ENCODE peak calls at places on chromosomes 2 and 18, in four cellular contexts. One of them, this sample, is unnamed.

GRCh38 chr2:33477473-33478468 is 1.3 kb downstream of the RASGRP3 start:
- DNase-seq in endothelial cell: no peak
- DNase-seq in Calu3: peak; percentile 18
- DNase-seq in fibroblast of lung: no peak
- DNase-seq in this sample: no peak

GRCh38 chr2:127047716-127048617 is 59.0 kb downstream of the BIN1 start:
- DNase-seq in endothelial cell: no peak
- DNase-seq in Calu3: no peak
- DNase-seq in fibroblast of lung: no peak
- DNase-seq in this sample: no peak

GRCh38 chr2:2506536-2506935 is 175.5 kb upstream of the MYT1L start:
- DNase-seq in Calu3: no peak
- DNase-seq in fibroblast of lung: no peak
- DNase-seq in endothelial cell: no peak
- DNase-seq in this sample: no peak

GRCh38 chr2:162706770-162707169 is 131.8 kb downstream of the KCNH7 start:
- DNase-seq in Calu3: no peak
- DNase-seq in fibroblast of lung: no peak
- DNase-seq in endothelial cell: no peak
- DNase-seq in this sample: no peak

GRCh38 chr2:3606370-3607124 is 11.6 kb downstream of the COLEC11 start:
- DNase-seq in endothelial cell: no peak
- DNase-seq in fibroblast of lung: no peak
- DNase-seq in Calu3: no peak
- DNase-seq in this sample: no peak

GRCh38 chr2:64400103-64400728 is 53.7 kb upstream of the LGALSL start:
- DNase-seq in fibroblast of lung: peak; percentile 41
- DNase-seq in endothelial cell: no peak
- DNase-seq in Calu3: no peak
- DNase-seq in this sample: no peak

GRCh38 chr2:239993291-239993690 is 31.9 kb downstream of the NDUFA10 start:
- DNase-seq in fibroblast of lung: no peak
- DNase-seq in endothelial cell: no peak
- DNase-seq in Calu3: no peak
- DNase-seq in this sample: no peak

GRCh38 chr2:230690439-230690838 is 22.2 kb upstream of the CAB39 start:
- DNase-seq in Calu3: no peak
- DNase-seq in fibroblast of lung: peak; percentile 81
- DNase-seq in endothelial cell: no peak
- DNase-seq in this sample: no peak

GRCh38 chr2:239195318-239195871 is 205.4 kb downstream of the HDAC4 start:
- DNase-seq in Calu3: no peak
- DNase-seq in fibroblast of lung: no peak
- DNase-seq in endothelial cell: no peak
- DNase-seq in this sample: peak; percentile 59

GRCh38 chr2:188404341-188405004 is 112.8 kb downstream of the GULP1 start:
- DNase-seq in Calu3: no peak
- DNase-seq in endothelial cell: no peak
- DNase-seq in fibroblast of lung: peak; percentile 8
- DNase-seq in this sample: no peak

GRCh38 chr2:188291142-188291616 is 495 bp upstream of the GULP1 start:
- DNase-seq in fibroblast of lung: peak; percentile 51
- DNase-seq in endothelial cell: peak; percentile 21
- DNase-seq in Calu3: peak; percentile 18
- DNase-seq in this sample: no peak

GRCh38 chr2:158837645-158838044 is 42.5 kb downstream of the DAPL1 start:
- DNase-seq in endothelial cell: no peak
- DNase-seq in Calu3: no peak
- DNase-seq in fibroblast of lung: no peak
- DNase-seq in this sample: no peak

GRCh38 chr2:25341031-25341727 is 546 bp downstream of the DNMT3A start:
- DNase-seq in endothelial cell: no peak
- DNase-seq in Calu3: no peak
- DNase-seq in fibroblast of lung: no peak
- DNase-seq in this sample: no peak

GRCh38 chr2:74564222-74564621 is 9.7 kb downstream of the DOK1 start:
- DNase-seq in Calu3: no peak
- DNase-seq in endothelial cell: no peak
- DNase-seq in fibroblast of lung: no peak
- DNase-seq in this sample: no peak

GRCh38 chr2:214542866-214543265 is 132.0 kb downstream of the VWC2L start:
- DNase-seq in Calu3: no peak
- DNase-seq in fibroblast of lung: no peak
- DNase-seq in endothelial cell: no peak
- DNase-seq in this sample: no peak

GRCh38 chr2:9800975-9801723 is 42.1 kb upstream of the TAF1B start:
- DNase-seq in fibroblast of lung: peak; percentile 48
- DNase-seq in Calu3: peak; percentile 44
- DNase-seq in endothelial cell: no peak
- DNase-seq in this sample: no peak

GRCh38 chr2:158045362-158045761 is 56.3 kb upstream of the UPP2 start:
- DNase-seq in Calu3: peak; percentile 18
- DNase-seq in fibroblast of lung: no peak
- DNase-seq in endothelial cell: no peak
- DNase-seq in this sample: no peak

GRCh38 chr18:74897971-74898657 is 300.4 kb downstream of the ZNF407 start:
- DNase-seq in endothelial cell: no peak
- DNase-seq in Calu3: no peak
- DNase-seq in fibroblast of lung: peak; percentile 67
- DNase-seq in this sample: no peak

GRCh38 chr18:13019301-13019700 is 28.1 kb downstream of the CEP192 start:
- DNase-seq in Calu3: no peak
- DNase-seq in fibroblast of lung: no peak
- DNase-seq in endothelial cell: no peak
- DNase-seq in this sample: no peak

GRCh38 chr18:28108254-28108653 is 68.7 kb downstream of the CDH2 start:
- DNase-seq in Calu3: no peak
- DNase-seq in endothelial cell: no peak
- DNase-seq in fibroblast of lung: no peak
- DNase-seq in this sample: no peak

GRCh38 chr18:28112056-28112470 is 64.9 kb downstream of the CDH2 start:
- DNase-seq in endothelial cell: no peak
- DNase-seq in Calu3: no peak
- DNase-seq in fibroblast of lung: peak; percentile 37
- DNase-seq in this sample: no peak

GRCh38 chr18:28110924-28111323 is 66.0 kb downstream of the CDH2 start:
- DNase-seq in Calu3: no peak
- DNase-seq in endothelial cell: no peak
- DNase-seq in fibroblast of lung: no peak
- DNase-seq in this sample: no peak

GRCh38 chr18:28109781-28110460 is 67.0 kb downstream of the CDH2 start:
- DNase-seq in fibroblast of lung: no peak
- DNase-seq in Calu3: no peak
- DNase-seq in endothelial cell: no peak
- DNase-seq in this sample: no peak

DNA sequence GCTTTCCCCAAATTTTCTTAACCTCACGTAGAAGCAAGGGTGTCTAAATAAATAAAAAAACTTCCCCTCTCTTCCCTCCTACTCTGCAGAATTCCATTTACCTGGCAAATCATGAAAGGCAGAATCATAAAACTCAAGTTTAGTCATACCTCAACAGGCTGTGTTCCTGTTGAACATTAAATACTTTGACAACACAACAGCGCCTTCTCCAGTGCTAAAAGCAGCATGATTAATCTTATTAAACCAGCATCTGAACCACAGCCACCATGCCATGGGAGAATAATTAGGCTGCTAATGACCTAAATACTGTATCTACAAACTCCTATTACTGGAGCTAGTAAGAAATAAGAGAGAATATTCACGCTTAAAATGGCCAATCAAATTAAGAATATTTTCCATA is 68.1 kb downstream of the CDH2 start:
- DNase-seq in Calu3: no peak
- DNase-seq in fibroblast of lung: no peak
- DNase-seq in endothelial cell: no peak
- DNase-seq in this sample: no peak
- TF ChIP-seq CTCF in Calu3: no peak
- TF ChIP-seq CTCF in fibroblast of lung: no peak
- TF ChIP-seq CTCF in endothelial cell: no peak
- TF ChIP-seq CTCF in this sample: no peak

GRCh38 chr2:198055726-198056125 is 251.3 kb downstream of the PLCL1 start:
- DNase-seq in endothelial cell: no peak
- DNase-seq in Calu3: no peak
- DNase-seq in fibroblast of lung: no peak
- DNase-seq in this sample: no peak

GRCh38 chr2:198053173-198053572 is 248.8 kb downstream of the PLCL1 start:
- DNase-seq in fibroblast of lung: no peak
- DNase-seq in Calu3: no peak
- DNase-seq in endothelial cell: no peak
- DNase-seq in this sample: no peak

GRCh38 chr2:198053776-198054175 is 249.4 kb downstream of the PLCL1 start:
- DNase-seq in endothelial cell: no peak
- DNase-seq in fibroblast of lung: no peak
- DNase-seq in Calu3: no peak
- DNase-seq in this sample: no peak

GRCh38 chr2:198052741-198053140 is 248.3 kb downstream of the PLCL1 start:
- DNase-seq in Calu3: no peak
- DNase-seq in endothelial cell: no peak
- DNase-seq in fibroblast of lung: no peak
- DNase-seq in this sample: no peak

DNA sequence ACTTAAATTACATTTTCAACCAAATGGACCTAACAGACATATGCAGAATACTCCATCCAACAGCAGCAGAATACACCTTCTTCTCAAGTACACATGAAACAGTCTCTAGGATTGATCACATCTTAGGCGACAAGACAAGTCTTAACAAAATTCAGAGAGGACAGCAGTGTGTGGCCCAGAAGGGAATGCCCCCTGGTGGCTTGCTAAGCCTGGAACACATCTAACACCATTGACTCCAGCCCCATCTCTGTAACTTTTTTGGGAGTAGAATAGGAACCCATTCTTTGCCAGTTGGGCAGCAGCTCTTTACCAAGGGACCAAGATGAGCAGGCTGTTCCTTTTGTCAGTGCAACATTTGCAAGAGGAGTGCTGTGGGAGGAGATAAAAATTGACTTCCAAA is 249.9 kb downstream of the PLCL1 start:
- DNase-seq in Calu3: peak; percentile 20
- DNase-seq in fibroblast of lung: peak; percentile 52
- DNase-seq in endothelial cell: peak; percentile 47
- DNase-seq in this sample: no peak
- TF ChIP-seq CTCF in Calu3: peak; percentile 44
- TF ChIP-seq CTCF in fibroblast of lung: peak; percentile 75
- TF ChIP-seq CTCF in endothelial cell: no peak
- TF ChIP-seq CTCF in this sample: peak; percentile 56

DNA sequence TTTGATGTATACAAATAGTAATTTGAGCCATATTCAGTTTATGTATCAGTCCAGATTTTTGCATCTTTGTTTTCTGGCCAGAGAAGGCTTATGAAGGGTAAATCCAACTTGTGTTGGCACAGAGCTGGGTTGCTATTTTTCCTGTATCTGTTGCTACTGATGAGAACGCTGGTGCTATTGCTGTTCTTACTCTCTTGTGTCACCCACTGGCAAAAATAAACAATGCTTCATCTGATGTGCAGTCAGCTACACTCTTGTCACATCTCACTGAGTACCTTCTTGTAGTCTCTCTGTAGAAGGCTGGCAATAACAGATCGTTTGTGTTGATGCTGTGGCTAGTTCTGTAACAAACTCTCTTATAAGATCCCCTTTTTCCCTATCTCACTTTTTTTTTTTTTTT is 323.4 kb downstream of the CDH19 start:
- DNase-seq in Calu3: no peak
- DNase-seq in endothelial cell: no peak
- DNase-seq in fibroblast of lung: no peak
- DNase-seq in this sample: no peak
- TF ChIP-seq CTCF in Calu3: no peak
- TF ChIP-seq CTCF in endothelial cell: no peak
- TF ChIP-seq CTCF in fibroblast of lung: no peak
- TF ChIP-seq CTCF in this sample: no peak

DNA sequence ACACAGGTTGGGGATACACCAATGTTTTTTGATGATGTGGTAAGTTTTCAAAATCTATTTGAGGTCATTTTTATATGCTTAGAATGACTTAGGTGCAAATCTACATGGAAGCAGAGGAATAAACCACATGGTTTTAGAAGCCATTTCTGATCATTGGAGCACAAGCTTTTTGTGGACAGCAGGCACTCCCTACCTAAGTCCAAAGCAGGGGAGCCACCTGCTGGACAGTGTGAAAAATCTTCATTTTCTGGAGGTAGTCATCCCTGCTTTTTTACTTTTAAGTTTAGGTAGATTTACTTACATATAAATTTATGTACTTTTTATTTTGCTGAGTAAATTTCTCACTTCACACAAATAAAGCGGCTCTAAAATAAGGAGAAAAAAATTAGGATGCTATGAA is 323.2 kb downstream of the PLCL1 start:
- DNase-seq in Calu3: peak; percentile 46
- DNase-seq in endothelial cell: peak; percentile 41
- DNase-seq in fibroblast of lung: peak; percentile 80
- DNase-seq in this sample: no peak
- TF ChIP-seq CTCF in Calu3: peak; percentile 45
- TF ChIP-seq CTCF in endothelial cell: peak; percentile 78
- TF ChIP-seq CTCF in fibroblast of lung: peak; percentile 72
- TF ChIP-seq CTCF in this sample: peak; percentile 83

DNA sequence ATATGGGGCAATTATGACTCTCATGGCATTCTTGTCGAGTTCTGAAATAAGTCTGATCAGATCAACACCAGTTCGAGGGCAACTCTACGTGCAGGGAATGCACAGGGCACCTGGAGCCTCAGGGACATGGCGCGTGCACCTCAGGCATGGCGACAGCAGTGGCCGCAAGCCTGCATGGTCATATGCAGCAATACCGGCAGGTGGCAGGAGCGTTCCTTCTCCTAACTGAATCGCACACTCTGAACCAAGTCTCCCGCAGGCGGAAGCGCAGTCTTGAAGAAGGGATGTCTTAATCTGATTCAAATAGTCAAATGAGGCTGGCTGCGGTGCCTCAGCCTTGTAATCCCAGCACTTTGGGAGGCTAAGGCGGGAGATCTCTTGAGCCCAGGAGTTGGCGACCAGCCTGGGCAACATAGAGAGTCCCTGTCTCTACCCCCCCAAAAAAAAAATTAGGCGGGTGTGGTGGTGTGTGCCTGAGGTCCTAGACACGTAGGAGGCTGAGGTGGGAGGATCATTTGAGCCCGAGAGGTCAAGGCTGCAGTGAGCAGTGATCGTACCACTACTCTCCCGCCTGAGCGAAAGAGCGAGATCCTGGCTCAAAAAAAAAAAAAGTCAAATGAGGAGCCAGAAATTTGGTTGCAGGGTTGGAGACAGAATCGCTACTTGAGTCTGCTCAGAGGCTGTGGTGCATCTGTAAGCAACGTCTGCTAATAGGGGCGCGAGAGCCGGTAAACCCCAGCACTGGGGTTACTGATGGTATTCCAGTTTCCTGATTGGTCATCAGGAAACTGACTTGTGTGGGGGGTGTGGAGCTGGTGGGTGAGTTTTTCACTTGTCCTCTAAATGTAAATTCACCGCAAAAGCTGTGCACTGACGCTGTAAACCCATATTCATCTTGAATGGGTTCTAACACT is 28.8 kb downstream of the FHL2 start:
- DNase-seq in fibroblast of lung: peak; percentile 90
- DNase-seq in Calu3: peak; percentile 84
- DNase-seq in endothelial cell: peak; percentile 87
- DNase-seq in this sample: peak; percentile 87
- TF ChIP-seq CTCF in fibroblast of lung: peak; percentile 87
- TF ChIP-seq CTCF in Calu3: peak; percentile 70
- TF ChIP-seq CTCF in endothelial cell: peak; percentile 81
- TF ChIP-seq CTCF in this sample: peak; percentile 95

This sample was measured in type B pancreatic cell.